ENCODE peak calls at places on chromosomes 7 and 10, in four cellular contexts. H, Z, B and J are unnamed samples.

GRCh38 chr7:85554294-85554877 is 367.5 kb upstream of the SEMA3D start:
- DNase-seq in H (peak), Z (no peak), B (peak), J (peak)

GRCh38 chr7:26590709-26591108 is 273.7 kb downstream of the SKAP2 start:
- DNase-seq in H (no peak), Z (no peak), B (no peak), J (no peak)

GRCh38 chr7:74401137-74401859 is 52.4 kb upstream of the GTF2IRD1 start:
- DNase-seq in H (peak), Z (peak), B (peak), J (peak)

GRCh38 chr7:44114586-44115310 is 8.6 kb downstream of the POLD2 start:
- DNase-seq in H (peak), Z (no peak), B (no peak), J (no peak)

GRCh38 chr7:150845471-150845870 is 6.8 kb upstream of the AOC1 start:
- DNase-seq in H (peak), Z (peak), B (no peak), J (no peak)

GRCh38 chr7:96121752-96122151 is 200.1 kb downstream of the SLC25A13 start:
- DNase-seq in H (no peak), Z (no peak), B (no peak), J (no peak)

GRCh38 chr7:151309306-151309705 is 32.3 kb upstream of the NUB1 start:
- DNase-seq in H (no peak), Z (no peak), B (no peak), J (no peak)

GRCh38 chr10:33137356-33138007 is 179.5 kb upstream of the ITGB1 start:
- DNase-seq in H (no peak), Z (no peak), B (no peak), J (no peak)

GRCh38 chr10:21097926-21098355 is 200.8 kb upstream of the NEBL start:
- DNase-seq in H (no peak), Z (no peak), B (no peak), J (no peak)

GRCh38 chr10:36608866-36609265 is 516.5 kb upstream of the ANKRD30A start:
- DNase-seq in H (no peak), Z (no peak), B (no peak), J (no peak)

GRCh38 chr7:106563466-106564150 is 97.3 kb downstream of the CCDC71L start:
- DNase-seq in H (no peak), Z (no peak), B (no peak), J (no peak)

GRCh38 chr10:88152720-88153119 is 289.3 kb downstream of the PTEN start:
- DNase-seq in H (no peak), Z (no peak), B (peak), J (peak)

GRCh38 chr10:48900296-48900695 is 39.3 kb downstream of the LRRC18 start:
- DNase-seq in H (no peak), Z (no peak), B (no peak), J (no peak)

GRCh38 chr7:50436133-50436802 is 13.9 kb downstream of the FIGNL1 start:
- DNase-seq in H (no peak), Z (no peak), B (peak), J (no peak)

GRCh38 chr10:96656839-96657238 is 63.5 kb downstream of the PIK3AP1 start:
- DNase-seq in H (no peak), Z (no peak), B (no peak), J (no peak)

GRCh38 chr10:122060250-122060649 is 71.3 kb downstream of the TACC2 start:
- DNase-seq in H (no peak), Z (peak), B (no peak), J (no peak)

GRCh38 chr7:107396081-107396480 is 73.8 kb upstream of the GPR22 start:
- DNase-seq in H (no peak), Z (no peak), B (no peak), J (no peak)

GRCh38 chr10:34124522-34125035 is 690.5 kb downstream of the PARD3 start:
- DNase-seq in H (no peak), Z (no peak), B (peak), J (no peak)

GRCh38 chr7:2247141-2247985 is 5.3 kb downstream of the NUDT1 start:
- DNase-seq in H (no peak), Z (no peak), B (no peak), J (no peak)

GRCh38 chr7:36204044-36204663 is 51.1 kb downstream of the EEPD1 start:
- DNase-seq in H (no peak), Z (no peak), B (no peak), J (no peak)

GRCh38 chr7:151134743-151135524 is 32.6 kb downstream of the GBX1 start:
- DNase-seq in H (no peak), Z (no peak), B (no peak), J (no peak)

GRCh38 chr7:77205706-77206105 is 6.1 kb upstream of the FGL2 start:
- DNase-seq in H (no peak), Z (no peak), B (no peak), J (no peak)

GRCh38 chr7:101557978-101558741 is 70.9 kb downstream of the MYL10 start:
- DNase-seq in H (no peak), Z (peak), B (no peak), J (no peak)

GRCh38 chr7:36058020-36058592 is 94.9 kb upstream of the EEPD1 start:
- DNase-seq in H (no peak), Z (no peak), B (no peak), J (no peak)

GRCh38 chr7:2258661-2259365 is 16.8 kb downstream of the NUDT1 start:
- DNase-seq in H (no peak), Z (no peak), B (no peak), J (no peak)

GRCh38 chr7:98872328-98872924 is 2.6 kb upstream of the TMEM130 start:
- DNase-seq in H (no peak), Z (no peak), B (no peak), J (no peak)

GRCh38 chr10:99733366-99733765 is 1.3 kb downstream of the CUTC start:
- DNase-seq in H (no peak), Z (no peak), B (no peak), J (no peak)

GRCh38 chr7:66952343-66953043 is 31.5 kb downstream of the TMEM248 start:
- DNase-seq in H (no peak), Z (peak), B (peak), J (no peak)

GRCh38 chr10:112792487-112793196 is 157.4 kb upstream of the TCF7L2 start:
- DNase-seq in H (peak), Z (peak), B (no peak), J (no peak)

GRCh38 chr7:154415709-154416399 is 363.7 kb downstream of the DPP6 start:
- DNase-seq in H (no peak), Z (no peak), B (no peak), J (no peak)

GRCh38 chr10:117656385-117657367 is 114.1 kb downstream of the EMX2 start:
- DNase-seq in H (no peak), Z (no peak), B (no peak), J (no peak)

GRCh38 chr10:61902448-61903183 is 1.1 kb downstream of the ARID5B start:
- DNase-seq in H (peak), Z (peak), B (peak), J (peak)

GRCh38 chr7:18498327-18498726 is 2.8 kb downstream of the HDAC9 start:
- DNase-seq in H (no peak), Z (no peak), B (no peak), J (no peak)

GRCh38 chr7:100693312-100694195 is 496 bp downstream of the GIGYF1 start:
- DNase-seq in H (no peak), Z (no peak), B (no peak), J (no peak)

GRCh38 chr7:76054129-76055120 is 6.5 kb downstream of the MDH2 start:
- DNase-seq in H (no peak), Z (no peak), B (peak), J (no peak)

GRCh38 chr10:30775779-30776591 is 146.4 kb upstream of the LYZL2 start:
- DNase-seq in H (no peak), Z (peak), B (peak), J (no peak)

GRCh38 chr7:95581446-95581845 is 14.9 kb downstream of the PDK4 start:
- DNase-seq in H (no peak), Z (no peak), B (no peak), J (no peak)

GRCh38 chr10:3654496-3654895 is 130.5 kb downstream of the KLF6 start:
- DNase-seq in H (no peak), Z (no peak), B (no peak), J (no peak)

GRCh38 chr10:34814228-34815173 is 595 bp downstream of the PARD3 start:
- DNase-seq in H (peak), Z (peak), B (peak), J (peak)